ENCODE peak calls at places on chromosomes 1 and 21, in eight cellular contexts. One of them, this sample, is unnamed.

GRCh38 chr21:27423906-27424595 is 457.2 kb upstream of the ADAMTS5 start:
- DNase-seq in central memory CD4-positive, alpha-beta T cell: no peak
- DNase-seq in SW480: no peak
- DNase-seq in activated T-cell treated with anti-CD3 and anti-CD28 coated beads for 1 hour: no peak
- DNase-seq in AML-193: no peak
- DNase-seq in GM13977: no peak
- DNase-seq in pancreas: no peak
- DNase-seq in C1 segment of cervical spinal cord: no peak
- DNase-seq in this sample: no peak

GRCh38 chr21:44424608-44425306 is 30.6 kb upstream of the LRRC3 start:
- DNase-seq in SW480: peak
- DNase-seq in AML-193: no peak
- DNase-seq in central memory CD4-positive, alpha-beta T cell: no peak
- DNase-seq in pancreas: peak
- DNase-seq in GM13977: no peak
- DNase-seq in C1 segment of cervical spinal cord: no peak
- DNase-seq in activated T-cell treated with anti-CD3 and anti-CD28 coated beads for 1 hour: no peak
- DNase-seq in this sample: no peak

GRCh38 chr1:211378844-211379243 is 52.2 kb downstream of the TRAF5 start:
- DNase-seq in pancreas: no peak
- DNase-seq in central memory CD4-positive, alpha-beta T cell: no peak
- DNase-seq in activated T-cell treated with anti-CD3 and anti-CD28 coated beads for 1 hour: no peak
- DNase-seq in C1 segment of cervical spinal cord: no peak
- DNase-seq in SW480: no peak
- DNase-seq in AML-193: no peak
- DNase-seq in GM13977: no peak
- DNase-seq in this sample: no peak

GRCh38 chr1:90721210-90722194 is 4.4 kb upstream of the BARHL2 start:
- DNase-seq in pancreas: no peak
- DNase-seq in GM13977: peak
- DNase-seq in activated T-cell treated with anti-CD3 and anti-CD28 coated beads for 1 hour: no peak
- DNase-seq in central memory CD4-positive, alpha-beta T cell: peak
- DNase-seq in AML-193: peak
- DNase-seq in C1 segment of cervical spinal cord: no peak
- DNase-seq in SW480: peak
- DNase-seq in this sample: no peak

GRCh38 chr1:86018311-86018923 is 138.2 kb downstream of the COL24A1 start:
- DNase-seq in C1 segment of cervical spinal cord: no peak
- DNase-seq in pancreas: no peak
- DNase-seq in GM13977: peak
- DNase-seq in AML-193: peak
- DNase-seq in central memory CD4-positive, alpha-beta T cell: no peak
- DNase-seq in activated T-cell treated with anti-CD3 and anti-CD28 coated beads for 1 hour: no peak
- DNase-seq in SW480: peak
- DNase-seq in this sample: no peak

GRCh38 chr1:59703226-59703917 is 111.4 kb upstream of the HOOK1 start:
- DNase-seq in C1 segment of cervical spinal cord: no peak
- DNase-seq in GM13977: no peak
- DNase-seq in central memory CD4-positive, alpha-beta T cell: no peak
- DNase-seq in AML-193: no peak
- DNase-seq in pancreas: no peak
- DNase-seq in activated T-cell treated with anti-CD3 and anti-CD28 coated beads for 1 hour: no peak
- DNase-seq in SW480: no peak
- DNase-seq in this sample: no peak

GRCh38 chr1:17244826-17245740 is 3.8 kb upstream of the PADI3 start:
- DNase-seq in pancreas: no peak
- DNase-seq in SW480: no peak
- DNase-seq in central memory CD4-positive, alpha-beta T cell: no peak
- DNase-seq in AML-193: no peak
- DNase-seq in activated T-cell treated with anti-CD3 and anti-CD28 coated beads for 1 hour: no peak
- DNase-seq in C1 segment of cervical spinal cord: no peak
- DNase-seq in GM13977: no peak
- DNase-seq in this sample: no peak

GRCh38 chr1:150967936-150968335 is 6.7 kb downstream of the CERS2 start:
- DNase-seq in central memory CD4-positive, alpha-beta T cell: no peak
- DNase-seq in activated T-cell treated with anti-CD3 and anti-CD28 coated beads for 1 hour: no peak
- DNase-seq in C1 segment of cervical spinal cord: no peak
- DNase-seq in SW480: no peak
- DNase-seq in pancreas: no peak
- DNase-seq in GM13977: no peak
- DNase-seq in AML-193: no peak
- DNase-seq in this sample: no peak

GRCh38 chr1:219432966-219433365 is 179.9 kb downstream of the ZC3H11B start:
- DNase-seq in activated T-cell treated with anti-CD3 and anti-CD28 coated beads for 1 hour: no peak
- DNase-seq in AML-193: no peak
- DNase-seq in central memory CD4-positive, alpha-beta T cell: no peak
- DNase-seq in SW480: no peak
- DNase-seq in pancreas: peak
- DNase-seq in C1 segment of cervical spinal cord: no peak
- DNase-seq in GM13977: no peak
- DNase-seq in this sample: no peak

This sample was measured in activated gamma-delta T cell treated with anti-CD3 and anti-CD28 coated beads, Interleukin-2, amount 50 U/mL, for 16 hours.